ENCODE peak calls at places on chromosomes 13 and 19, in four cellular contexts. Z is breast epithelium, M is progenitor cell of endocrine pancreas, W is hepatocyte. A is an unnamed sample.

GRCh38 chr13:113298001-113298945 is 1.2 kb downstream of the LAMP1 start:
- DNase-seq in Z (no peak), M (no peak), W (no peak), A (no peak)

GRCh38 chr13:107531816-107532215 is 683.5 kb downstream of the LIG4 start:
- DNase-seq in Z (no peak), M (no peak), W (no peak), A (no peak)

GRCh38 chr19:42281175-42282035 is 12.4 kb downstream of the CIC start:
- DNase-seq in Z (peak; percentile 83), M (no peak), W (peak; percentile 81), A (peak; percentile 91)

GRCh38 chr13:60379837-60380236 is 17.2 kb upstream of the TDRD3 start:
- DNase-seq in Z (no peak), M (no peak), W (no peak), A (no peak)

GRCh38 chr13:108828053-108828806 is 198.8 kb downstream of the MYO16 start:
- DNase-seq in Z (no peak), M (no peak), W (no peak), A (no peak)

GRCh38 chr19:38713865-38714264 is 30.4 kb downstream of the CAPN12 start:
- DNase-seq in Z (no peak), M (no peak), W (no peak), A (no peak)

GRCh38 chr13:92589955-92590354 is 636.7 kb upstream of the GPC6 start:
- DNase-seq in Z (no peak), M (no peak), W (no peak), A (no peak)

GRCh38 chr13:24905242-24905641 is 141.3 kb downstream of the RNF17 start:
- DNase-seq in Z (no peak), M (no peak), W (no peak), A (no peak)

GRCh38 chr19:20423381-20424207 is 142.0 kb downstream of the ZNF737 start:
- DNase-seq in Z (peak; percentile 54), M (peak; percentile 9), W (peak; percentile 61), A (no peak)

GRCh38 chr19:47315125-47315821 is 5.6 kb downstream of the C5AR1 start:
- DNase-seq in Z (no peak), M (no peak), W (peak; percentile 90), A (no peak)

GRCh38 chr19:4495471-4495870 is 22.8 kb downstream of the PLIN4 start:
- DNase-seq in Z (no peak), M (no peak), W (no peak), A (no peak)
- TF ChIP-seq CTCF in Z (no peak), M (peak; percentile 17), W (no peak), A (no peak)

GRCh38 chr13:49296659-49297058 is 48.9 kb downstream of the CDADC1 start:
- DNase-seq in Z (no peak), M (no peak), W (no peak), A (no peak)
- TF ChIP-seq CTCF in Z (no peak), M (no peak), W (no peak), A (no peak)

GRCh38 chr13:45441633-45442032 is 23.1 kb upstream of the COG3 start:
- DNase-seq in Z (no peak), M (no peak), W (no peak), A (no peak)
- TF ChIP-seq CTCF in Z (no peak), M (no peak), W (peak; percentile 10), A (peak; percentile 43)

GRCh38 chr13:97977982-97978381 is 24.5 kb downstream of the IPO5 start:
- DNase-seq in Z (no peak), M (no peak), W (no peak), A (no peak)
- TF ChIP-seq CTCF in Z (no peak), M (no peak), W (no peak), A (no peak)

GRCh38 chr13:111398715-111399299 is 78.4 kb downstream of the TEX29 start:
- DNase-seq in Z (no peak), M (no peak), W (no peak), A (peak; percentile 48)
- TF ChIP-seq CTCF in Z (no peak), M (no peak), W (no peak), A (no peak)

GRCh38 chr13:47800593-47800992 is 200.5 kb downstream of the SUCLA2 start:
- DNase-seq in Z (no peak), M (no peak), W (no peak), A (no peak)

GRCh38 chr13:47798194-47798593 is 202.9 kb downstream of the SUCLA2 start:
- DNase-seq in Z (no peak), M (no peak), W (no peak), A (no peak)

GRCh38 chr13:47796816-47797215 is 204.3 kb downstream of the SUCLA2 start:
- DNase-seq in Z (no peak), M (no peak), W (no peak), A (no peak)

GRCh38 chr13:47801555-47801954 is 199.5 kb downstream of the SUCLA2 start:
- DNase-seq in Z (no peak), M (no peak), W (no peak), A (no peak)

GRCh38 chr13:47798906-47799305 is 202.2 kb downstream of the SUCLA2 start:
- DNase-seq in Z (no peak), M (no peak), W (no peak), A (no peak)
- TF ChIP-seq CTCF in Z (no peak), M (no peak), W (peak; percentile 15), A (no peak)

A was measured in osteocyte.